ENCODE peak calls at places on chromosome 5, in eight cellular contexts. P is stimulated activated CD8-positive, alpha-beta memory T cell treated with anti-CD3 and anti-CD28 coated beads, Interleukin-2, amount 100 ng/mL, for 1 hour; W is fibroblast of the conjunctiva; X is WERI-Rb-1; V is adipocyte; N is dermis blood vessel endothelial cell; G is T1000; Y is CD8-positive, alpha-beta T cell. Z is an unnamed sample.
A peak's percentile ranks its signal among the peaks of the same experiment; 100 is the strongest.

GRCh38 chr5:168527756-168528295 is 1.3 kb upstream of the FBLL1 start:
- DNase-seq in P (no peak), N (no peak), V (no peak), G (no peak), W (no peak), Y (no peak), X (no peak), Z (no peak)

GRCh38 chr5:21807953-21808352 is 1045.2 kb downstream of the CDH12 start:
- DNase-seq in X (no peak), W (no peak), G (no peak), Y (no peak), V (peak; percentile 14), P (no peak), N (no peak), Z (no peak)

GRCh38 chr5:37575541-37576489 is 196.7 kb downstream of the WDR70 start:
- DNase-seq in W (no peak), X (peak; percentile 52), Y (no peak), P (no peak), G (no peak), N (no peak), V (no peak), Z (no peak)

GRCh38 chr5:5419291-5420210 is 2.9 kb upstream of the ICE1 start:
- DNase-seq in X (peak; percentile 17), W (peak; percentile 51), P (no peak), Y (no peak), V (peak; percentile 73), N (peak; percentile 74), G (peak; percentile 6), Z (peak; percentile 52)

GRCh38 chr5:69528015-69528414 is 32.0 kb upstream of the GTF2H2C start:
- DNase-seq in Y (no peak), V (no peak), N (no peak), G (no peak), P (no peak), W (no peak), X (no peak), Z (no peak)

GRCh38 chr5:149062371-149063016 is 368 bp downstream of the SH3TC2 start:
- DNase-seq in G (peak; percentile 53), W (no peak), N (peak; percentile 95), X (no peak), Y (no peak), P (no peak), V (peak; percentile 58), Z (no peak)

GRCh38 chr5:1110930-1111726 is 735 bp downstream of the SLC12A7 start:
- DNase-seq in N (peak; percentile 31), Y (no peak), W (no peak), X (peak; percentile 52), V (peak; percentile 54), P (no peak), G (no peak), Z (peak; percentile 46)

GRCh38 chr5:168681556-168682183 is 102.5 kb upstream of the PANK3 start:
- DNase-seq in N (peak; percentile 35), W (peak; percentile 49), Y (no peak), X (no peak), V (peak; percentile 33), G (no peak), P (no peak), Z (no peak)

GRCh38 chr5:56282241-56282640 is 49.1 kb upstream of the ANKRD55 start:
- DNase-seq in N (peak; percentile 33), V (no peak), Y (no peak), P (no peak), G (no peak), X (no peak), W (no peak), Z (no peak)